ENCODE peak calls at places on chromosomes 5 and 9, in four cellular contexts. O is psoas muscle, D is suprapubic skin, C is breast epithelium. I is an unnamed sample.

GRCh38 chr5:152642880-152643279 is 237.8 kb upstream of the NMUR2 start:
- DNase-seq in D (no peak), C (no peak), O (no peak), I (no peak)

GRCh38 chr5:139064613-139065012 is 133.6 kb downstream of the SIL1 start:
- DNase-seq in C (no peak), O (no peak), D (no peak), I (no peak)

GRCh38 chr5:56310711-56311204 is 77.6 kb upstream of the ANKRD55 start:
- DNase-seq in C (no peak), D (no peak), O (no peak), I (no peak)

GRCh38 chr9:93864840-93865239 is 90.3 kb downstream of the BARX1 start:
- DNase-seq in O (no peak), D (no peak), C (no peak), I (no peak)

GRCh38 chr5:6634327-6634713 is 1.1 kb downstream of the SRD5A1 start:
- DNase-seq in O (no peak), D (no peak), C (no peak), I (no peak)

GRCh38 chr5:86143837-86144236 is 473.9 kb upstream of the COX7C start:
- DNase-seq in O (no peak), C (no peak), D (no peak), I (no peak)

GRCh38 chr5:73196201-73196600 is 23.2 kb downstream of the TMEM174 start:
- DNase-seq in O (no peak), C (no peak), D (no peak), I (no peak)

GRCh38 chr9:7363777-7364477 is 435.7 kb downstream of the DMAC1 start:
- DNase-seq in D (no peak), O (no peak), C (no peak), I (no peak)

GRCh38 chr9:135906291-135907005 is 898 bp downstream of the CAMSAP1 start:
- DNase-seq in O (no peak), C (no peak), D (no peak), I (no peak)

GRCh38 chr5:158820891-158821290 is 278.8 kb downstream of the EBF1 start:
- DNase-seq in C (no peak), O (no peak), D (no peak), I (no peak)

GRCh38 chr5:31581498-31582099 is 49.5 kb downstream of the C5orf22 start:
- DNase-seq in D (no peak), O (no peak), C (no peak), I (no peak)

DNA sequence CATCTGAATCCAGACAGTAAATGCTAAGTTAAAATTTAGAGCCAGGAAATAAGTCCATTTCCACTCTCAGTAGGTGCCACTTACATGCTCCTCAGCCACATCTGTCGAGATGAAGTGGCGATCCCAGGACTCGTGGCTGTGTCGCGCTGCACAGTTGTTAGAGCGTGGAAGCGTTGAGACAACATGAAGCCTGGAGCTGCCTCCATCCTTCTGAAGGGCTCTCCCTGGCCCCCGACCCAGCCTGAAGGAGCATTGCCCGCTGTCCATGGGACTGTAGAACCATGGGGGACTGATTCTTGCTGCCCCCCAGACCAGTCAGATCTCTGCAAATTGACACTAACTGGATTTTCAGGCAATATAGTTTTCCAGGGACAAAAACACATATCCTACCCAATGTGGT is 58.9 kb downstream of the IRX1 start:
- DNase-seq in D (no peak), C (no peak), O (no peak), I (no peak)
- H3K9me3 ChIP-seq in D (no peaks in the 10 kb centered on the region), C (no peaks in the 10 kb centered on the region), O (no peaks in the 10 kb centered on the region), I (no peaks in the 10 kb centered on the region)

GRCh38 chr9:137666950-137667670 is 48.3 kb downstream of the EHMT1 start:
- DNase-seq in C (no peak), O (no peak), D (no peak), I (no peak)
- H3K4me1 ChIP-seq in C (no peaks in the 10 kb centered on the region), O (peaks cover 13% of the 10 kb centered on the region), D (peaks cover 25% of the 10 kb centered on the region), I (peaks cover 22% of the 10 kb centered on the region)

GRCh38 chr9:87531370-87532295 is 34.0 kb downstream of the DAPK1 start:
- DNase-seq in O (no peak), C (no peak), D (no peak), I (no peak)

GRCh38 chr9:87534957-87535356 is 37.3 kb downstream of the DAPK1 start:
- DNase-seq in O (no peak), C (no peak), D (no peak), I (no peak)

GRCh38 chr9:87535817-87536539 is 38.3 kb downstream of the DAPK1 start:
- DNase-seq in C (no peak), O (no peak), D (no peak), I (no peak)

GRCh38 chr9:87530716-87531115 is 33.0 kb downstream of the DAPK1 start:
- DNase-seq in C (no peak), O (no peak), D (no peak), I (no peak)

DNA sequence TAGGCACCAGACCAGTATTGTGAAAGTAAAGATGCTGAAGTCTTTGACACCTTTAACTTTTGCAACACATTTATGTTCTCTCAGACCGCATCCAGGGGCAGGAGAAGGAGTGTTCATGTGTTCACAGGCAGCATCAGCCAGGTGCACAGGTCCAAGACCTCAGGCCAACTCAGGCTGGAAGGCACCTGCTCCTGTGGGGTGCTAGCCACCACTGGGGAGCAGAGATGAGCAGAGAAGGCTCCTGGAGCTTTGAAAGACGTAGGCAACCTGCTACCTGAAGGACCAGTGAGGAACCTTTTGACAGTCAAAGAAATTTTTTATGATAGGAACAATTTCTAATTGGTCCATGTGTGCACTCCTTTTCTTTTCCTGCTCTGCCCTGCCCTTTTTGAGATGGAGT is 35.6 kb downstream of the DAPK1 start:
- DNase-seq in D (no peak), O (no peak), C (no peak), I (no peak)
- H3K9me3 ChIP-seq in D (no peaks in the 10 kb centered on the region), O (no peaks in the 10 kb centered on the region), C (no peaks in the 10 kb centered on the region), I (no peaks in the 10 kb centered on the region)

GRCh38 chr9:98159301-98159700 is 33.1 kb downstream of the CORO2A start:
- DNase-seq in C (no peak), D (no peak), O (no peak), I (no peak)

GRCh38 chr9:98162638-98163037 is 29.8 kb downstream of the CORO2A start:
- DNase-seq in O (no peak), D (no peak), C (peak; percentile 35), I (no peak)

GRCh38 chr9:98159790-98160189 is 32.6 kb downstream of the CORO2A start:
- DNase-seq in C (no peak), O (no peak), D (no peak), I (no peak)

GRCh38 chr9:98164912-98165311 is 27.5 kb downstream of the CORO2A start:
- DNase-seq in C (peak; percentile 31), D (no peak), O (no peak), I (no peak)

GRCh38 chr9:98161851-98162250 is 30.6 kb downstream of the CORO2A start:
- DNase-seq in C (peak; percentile 31), D (no peak), O (no peak), I (no peak)
- H3K4me1 ChIP-seq in C (no peaks in the 10 kb centered on the region), D (peaks cover 24% of the 10 kb centered on the region), O (no peaks in the 10 kb centered on the region), I (peaks cover 28% of the 10 kb centered on the region)

I was measured in CD8-positive, alpha-beta T cell.